ENCODE peak calls at places on chromosome 19, in seven cellular contexts. N is NCI-H1092, M is tibial artery, Q is foreskin fibroblast, R is left cardiac atrium, U is GM03348, P is neuronal stem cell. K is an unnamed sample.

GRCh38 chr19:37251308-37252229 is 33.6 kb downstream of the ZNF383 start:
- DNase-seq in Q (peak), N (peak), R (peak), M (peak), U (peak), P (peak), K (peak)

GRCh38 chr19:4742717-4743646 is 19.3 kb upstream of the DPP9 start:
- DNase-seq in Q (peak), M (no peak), P (no peak), R (no peak), U (no peak), N (peak), K (no peak)

GRCh38 chr19:10112895-10113591 is 1.6 kb downstream of the P2RY11 start:
- DNase-seq in U (peak), N (peak), P (no peak), M (no peak), Q (peak), R (no peak), K (peak)

GRCh38 chr19:3723883-3724282 is 15.7 kb downstream of the TJP3 start:
- DNase-seq in P (no peak), R (no peak), N (no peak), U (no peak), M (no peak), Q (no peak), K (peak)

GRCh38 chr19:17680235-17680722 is 7.9 kb downstream of the UNC13A start:
- DNase-seq in P (no peak), M (peak), U (peak), N (no peak), Q (peak), R (peak), K (no peak)

GRCh38 chr19:54532528-54532927 is 29.9 kb downstream of the LAIR2 start:
- DNase-seq in R (no peak), M (no peak), N (no peak), U (no peak), Q (no peak), P (no peak), K (no peak)

GRCh38 chr19:55402509-55402908 is 5.1 kb downstream of the UBE2S start:
- DNase-seq in R (no peak), M (no peak), P (no peak), N (no peak), Q (no peak), U (no peak), K (no peak)

GRCh38 chr19:4373601-4374441 is 26.5 kb downstream of the SH3GL1 start:
- DNase-seq in U (peak), Q (peak), M (peak), P (no peak), N (no peak), R (peak), K (no peak)

GRCh38 chr19:34362679-34363069 is 2.3 kb upstream of the GPI start:
- DNase-seq in N (no peak), R (no peak), U (no peak), M (no peak), Q (no peak), P (no peak), K (no peak)

GRCh38 chr19:1067341-1068103 is 555 bp downstream of the ARHGAP45 start:
- DNase-seq in P (no peak), U (no peak), R (no peak), Q (no peak), M (no peak), N (no peak), K (no peak)

GRCh38 chr19:15123900-15124299 is 16.7 kb downstream of the SYDE1 start:
- DNase-seq in R (peak), M (peak), Q (peak), P (no peak), N (peak), U (no peak), K (peak)

GRCh38 chr19:12769689-12770088 is 5.7 kb downstream of the HOOK2 start:
- DNase-seq in P (no peak), Q (no peak), U (no peak), R (no peak), M (no peak), N (peak), K (no peak)

GRCh38 chr19:13797870-13798269 is 2.6 kb downstream of the ZSWIM4 start:
- DNase-seq in N (no peak), U (peak), P (no peak), R (peak), Q (peak), M (no peak), K (no peak)

GRCh38 chr19:1141944-1142343 is 32.1 kb downstream of the SBNO2 start:
- DNase-seq in M (no peak), R (no peak), Q (no peak), N (no peak), U (no peak), P (no peak), K (no peak)

GRCh38 chr19:55305491-55305890 is 19.6 kb downstream of the TMEM150B start:
- DNase-seq in P (no peak), N (peak), Q (peak), U (peak), M (no peak), R (no peak), K (no peak)

GRCh38 chr19:14370169-14370998 is 10.9 kb upstream of the ADGRE5 start:
- DNase-seq in Q (no peak), P (no peak), U (no peak), R (no peak), M (no peak), N (no peak), K (no peak)

GRCh38 chr19:4414144-4414799 is 11.8 kb downstream of the CHAF1A start:
- DNase-seq in R (no peak), P (no peak), M (no peak), Q (peak), N (no peak), U (no peak), K (no peak)

GRCh38 chr19:10998045-10998533 is 37.3 kb downstream of the SMARCA4 start:
- DNase-seq in R (peak), U (no peak), Q (no peak), M (no peak), N (no peak), P (no peak), K (no peak)

GRCh38 chr19:47413941-47414340 is 5.4 kb downstream of the MEIS3 start:
- DNase-seq in Q (no peak), M (no peak), N (no peak), R (no peak), P (no peak), U (no peak), K (no peak)

GRCh38 chr19:38691938-38692457 is 44.5 kb downstream of the ACTN4 start:
- DNase-seq in R (peak), P (no peak), N (no peak), M (peak), U (peak), Q (peak), K (no peak)